ENCODE peak calls at places on chromosome 6, in ten cellular contexts. One of them, this sample, is unnamed.

GRCh38 chr6:156699017-156699421 is 78.2 kb upstream of the ARID1B start:
- DNase-seq in posterior vena cava: no peak
- DNase-seq in T-helper 1 cell: no peak
- DNase-seq in caudate nucleus: no peak
- DNase-seq in activated T-helper 1 cell treated with anti-CD3 and anti-CD28 coated beads, Interleukin-2, amount 50 U/mL, for 16 hours: no peak
- DNase-seq in amygdala: no peak
- DNase-seq in GM04503: no peak
- DNase-seq in HT1080: peak
- DNase-seq in Ammon's horn: no peak
- DNase-seq in Peyer's patch: no peak
- DNase-seq in this sample: no peak

GRCh38 chr6:46932941-46933340 is 11.2 kb upstream of the ADGRF5 start:
- DNase-seq in posterior vena cava: no peak
- DNase-seq in T-helper 1 cell: no peak
- DNase-seq in caudate nucleus: no peak
- DNase-seq in activated T-helper 1 cell treated with anti-CD3 and anti-CD28 coated beads, Interleukin-2, amount 50 U/mL, for 16 hours: no peak
- DNase-seq in amygdala: no peak
- DNase-seq in GM04503: no peak
- DNase-seq in HT1080: no peak
- DNase-seq in Ammon's horn: no peak
- DNase-seq in Peyer's patch: no peak
- DNase-seq in this sample: no peak

GRCh38 chr6:134817448-134817847 is 132.5 kb downstream of the ALDH8A1 start:
- DNase-seq in posterior vena cava: no peak
- DNase-seq in T-helper 1 cell: no peak
- DNase-seq in caudate nucleus: no peak
- DNase-seq in activated T-helper 1 cell treated with anti-CD3 and anti-CD28 coated beads, Interleukin-2, amount 50 U/mL, for 16 hours: no peak
- DNase-seq in amygdala: no peak
- DNase-seq in GM04503: no peak
- DNase-seq in HT1080: no peak
- DNase-seq in Ammon's horn: no peak
- DNase-seq in Peyer's patch: no peak
- DNase-seq in this sample: no peak

GRCh38 chr6:131694832-131695426 is 6.3 kb downstream of the OR2A4 start:
- DNase-seq in posterior vena cava: no peak
- DNase-seq in T-helper 1 cell: peak
- DNase-seq in caudate nucleus: no peak
- DNase-seq in activated T-helper 1 cell treated with anti-CD3 and anti-CD28 coated beads, Interleukin-2, amount 50 U/mL, for 16 hours: no peak
- DNase-seq in amygdala: peak
- DNase-seq in GM04503: peak
- DNase-seq in HT1080: peak
- DNase-seq in Ammon's horn: peak
- DNase-seq in Peyer's patch: peak
- DNase-seq in this sample: no peak

GRCh38 chr6:82646231-82646615 is 282.6 kb downstream of the TPBG start:
- DNase-seq in posterior vena cava: no peak
- DNase-seq in T-helper 1 cell: no peak
- DNase-seq in caudate nucleus: no peak
- DNase-seq in activated T-helper 1 cell treated with anti-CD3 and anti-CD28 coated beads, Interleukin-2, amount 50 U/mL, for 16 hours: no peak
- DNase-seq in amygdala: no peak
- DNase-seq in GM04503: no peak
- DNase-seq in HT1080: peak
- DNase-seq in Ammon's horn: no peak
- DNase-seq in Peyer's patch: no peak
- DNase-seq in this sample: no peak

GRCh38 chr6:30854641-30855040 is 29.7 kb upstream of the DDR1 start:
- DNase-seq in posterior vena cava: no peak
- DNase-seq in T-helper 1 cell: no peak
- DNase-seq in caudate nucleus: no peak
- DNase-seq in activated T-helper 1 cell treated with anti-CD3 and anti-CD28 coated beads, Interleukin-2, amount 50 U/mL, for 16 hours: no peak
- DNase-seq in amygdala: no peak
- DNase-seq in GM04503: no peak
- DNase-seq in HT1080: no peak
- DNase-seq in Ammon's horn: no peak
- DNase-seq in Peyer's patch: no peak
- DNase-seq in this sample: no peak

GRCh38 chr6:75481394-75481793 is 12.2 kb downstream of the FILIP1 start:
- DNase-seq in posterior vena cava: no peak
- DNase-seq in T-helper 1 cell: no peak
- DNase-seq in caudate nucleus: no peak
- DNase-seq in activated T-helper 1 cell treated with anti-CD3 and anti-CD28 coated beads, Interleukin-2, amount 50 U/mL, for 16 hours: no peak
- DNase-seq in amygdala: no peak
- DNase-seq in GM04503: no peak
- DNase-seq in HT1080: no peak
- DNase-seq in Ammon's horn: no peak
- DNase-seq in Peyer's patch: no peak
- DNase-seq in this sample: no peak

GRCh38 chr6:76124010-76124409 is 51.5 kb upstream of the IMPG1 start:
- DNase-seq in posterior vena cava: no peak
- DNase-seq in T-helper 1 cell: no peak
- DNase-seq in caudate nucleus: no peak
- DNase-seq in activated T-helper 1 cell treated with anti-CD3 and anti-CD28 coated beads, Interleukin-2, amount 50 U/mL, for 16 hours: no peak
- DNase-seq in amygdala: no peak
- DNase-seq in GM04503: no peak
- DNase-seq in HT1080: no peak
- DNase-seq in Ammon's horn: no peak
- DNase-seq in Peyer's patch: no peak
- DNase-seq in this sample: no peak

GRCh38 chr6:167329014-167329413 is 4.1 kb downstream of the TTLL2 start:
- DNase-seq in posterior vena cava: no peak
- DNase-seq in T-helper 1 cell: no peak
- DNase-seq in caudate nucleus: no peak
- DNase-seq in activated T-helper 1 cell treated with anti-CD3 and anti-CD28 coated beads, Interleukin-2, amount 50 U/mL, for 16 hours: no peak
- DNase-seq in amygdala: no peak
- DNase-seq in GM04503: no peak
- DNase-seq in HT1080: no peak
- DNase-seq in Ammon's horn: no peak
- DNase-seq in Peyer's patch: no peak
- DNase-seq in this sample: no peak

GRCh38 chr6:154888426-154888825 is 106.7 kb upstream of the TIAM2 start:
- DNase-seq in posterior vena cava: no peak
- DNase-seq in T-helper 1 cell: no peak
- DNase-seq in caudate nucleus: no peak
- DNase-seq in activated T-helper 1 cell treated with anti-CD3 and anti-CD28 coated beads, Interleukin-2, amount 50 U/mL, for 16 hours: no peak
- DNase-seq in amygdala: no peak
- DNase-seq in GM04503: no peak
- DNase-seq in HT1080: no peak
- DNase-seq in Ammon's horn: no peak
- DNase-seq in Peyer's patch: no peak
- DNase-seq in this sample: no peak

GRCh38 chr6:127058027-127058426 is 60.4 kb upstream of the RSPO3 start:
- DNase-seq in posterior vena cava: no peak
- DNase-seq in T-helper 1 cell: no peak
- DNase-seq in caudate nucleus: no peak
- DNase-seq in activated T-helper 1 cell treated with anti-CD3 and anti-CD28 coated beads, Interleukin-2, amount 50 U/mL, for 16 hours: no peak
- DNase-seq in amygdala: no peak
- DNase-seq in GM04503: no peak
- DNase-seq in HT1080: peak
- DNase-seq in Ammon's horn: no peak
- DNase-seq in Peyer's patch: no peak
- DNase-seq in this sample: no peak

GRCh38 chr6:41732601-41733348 is 2.6 kb downstream of the TFEB start:
- DNase-seq in posterior vena cava: no peak
- DNase-seq in T-helper 1 cell: peak
- DNase-seq in caudate nucleus: no peak
- DNase-seq in activated T-helper 1 cell treated with anti-CD3 and anti-CD28 coated beads, Interleukin-2, amount 50 U/mL, for 16 hours: peak
- DNase-seq in amygdala: no peak
- DNase-seq in GM04503: no peak
- DNase-seq in HT1080: no peak
- DNase-seq in Ammon's horn: peak
- DNase-seq in Peyer's patch: peak
- DNase-seq in this sample: peak

GRCh38 chr6:5422321-5422915 is 161.1 kb downstream of the FARS2 start:
- DNase-seq in posterior vena cava: no peak
- DNase-seq in T-helper 1 cell: peak
- DNase-seq in caudate nucleus: no peak
- DNase-seq in activated T-helper 1 cell treated with anti-CD3 and anti-CD28 coated beads, Interleukin-2, amount 50 U/mL, for 16 hours: no peak
- DNase-seq in amygdala: no peak
- DNase-seq in GM04503: peak
- DNase-seq in HT1080: peak
- DNase-seq in Ammon's horn: peak
- DNase-seq in Peyer's patch: no peak
- DNase-seq in this sample: no peak

GRCh38 chr6:168559574-168560098 is 118.7 kb downstream of the SMOC2 start:
- DNase-seq in posterior vena cava: no peak
- DNase-seq in T-helper 1 cell: no peak
- DNase-seq in caudate nucleus: no peak
- DNase-seq in activated T-helper 1 cell treated with anti-CD3 and anti-CD28 coated beads, Interleukin-2, amount 50 U/mL, for 16 hours: no peak
- DNase-seq in amygdala: no peak
- DNase-seq in GM04503: no peak
- DNase-seq in HT1080: no peak
- DNase-seq in Ammon's horn: no peak
- DNase-seq in Peyer's patch: no peak
- DNase-seq in this sample: no peak

GRCh38 chr6:3227363-3228045 is at the start of gene TUBB2B:
- DNase-seq in posterior vena cava: peak
- DNase-seq in T-helper 1 cell: no peak
- DNase-seq in caudate nucleus: no peak
- DNase-seq in activated T-helper 1 cell treated with anti-CD3 and anti-CD28 coated beads, Interleukin-2, amount 50 U/mL, for 16 hours: no peak
- DNase-seq in amygdala: no peak
- DNase-seq in GM04503: no peak
- DNase-seq in HT1080: no peak
- DNase-seq in Ammon's horn: peak
- DNase-seq in Peyer's patch: no peak
- DNase-seq in this sample: no peak

GRCh38 chr6:156989159-156989806 is 212.1 kb downstream of the ARID1B start:
- DNase-seq in posterior vena cava: no peak
- DNase-seq in T-helper 1 cell: no peak
- DNase-seq in caudate nucleus: no peak
- DNase-seq in activated T-helper 1 cell treated with anti-CD3 and anti-CD28 coated beads, Interleukin-2, amount 50 U/mL, for 16 hours: no peak
- DNase-seq in amygdala: no peak
- DNase-seq in GM04503: no peak
- DNase-seq in HT1080: no peak
- DNase-seq in Ammon's horn: no peak
- DNase-seq in Peyer's patch: no peak
- DNase-seq in this sample: no peak

GRCh38 chr6:152863618-152864326 is 113.2 kb downstream of the VIP start:
- DNase-seq in posterior vena cava: no peak
- DNase-seq in T-helper 1 cell: peak
- DNase-seq in caudate nucleus: peak
- DNase-seq in activated T-helper 1 cell treated with anti-CD3 and anti-CD28 coated beads, Interleukin-2, amount 50 U/mL, for 16 hours: peak
- DNase-seq in amygdala: no peak
- DNase-seq in GM04503: peak
- DNase-seq in HT1080: peak
- DNase-seq in Ammon's horn: peak
- DNase-seq in Peyer's patch: peak
- DNase-seq in this sample: peak

This sample was measured in memory B cell.